ENCODE peak calls at places on chromosome 10, in four cellular contexts. O is esophagus muscularis mucosa, Q is left ventricle myocardium inferior, R is ascending aorta. P is an unnamed sample.
A peak's percentile ranks its signal among the peaks of the same experiment; 100 is the strongest.

GRCh38 chr10:29946953-29947700 is 112.3 kb downstream of the JCAD start:
- DNase-seq in O (no peak), Q (peak; percentile 22), R (peak; percentile 55), P (peak; percentile 20)

GRCh38 chr10:61692447-61692846 is 29.7 kb downstream of the CABCOCO1 start:
- DNase-seq in O (no peak), Q (no peak), R (no peak), P (no peak)

GRCh38 chr10:6667679-6668270 is 87.7 kb upstream of the PRKCQ start:
- DNase-seq in O (no peak), Q (no peak), R (no peak), P (no peak)

GRCh38 chr10:14843327-14843988 is 5.4 kb downstream of the HSPA14 start:
- DNase-seq in O (peak; percentile 60), Q (no peak), R (no peak), P (no peak)

GRCh38 chr10:25059990-25060389 is 43.6 kb downstream of the THNSL1 start:
- DNase-seq in O (no peak), Q (peak; percentile 18), R (peak; percentile 47), P (peak; percentile 38)

GRCh38 chr10:49617281-49618020 is 3.6 kb downstream of the CHAT start:
- DNase-seq in O (no peak), Q (no peak), R (no peak), P (no peak)

GRCh38 chr10:125134916-125135770 is 25.2 kb downstream of the CTBP2 start:
- DNase-seq in O (no peak), Q (no peak), R (no peak), P (no peak)

GRCh38 chr10:30373596-30374327 is 24.7 kb upstream of the MTPAP start:
- DNase-seq in O (peak; percentile 64), Q (no peak), R (no peak), P (no peak)

GRCh38 chr10:77836299-77836820 is 90.2 kb downstream of the DLG5 start:
- DNase-seq in O (no peak), Q (peak; percentile 67), R (peak; percentile 35), P (peak; percentile 23)

GRCh38 chr10:71262817-71263216 is 50.4 kb downstream of the UNC5B start:
- DNase-seq in O (no peak), Q (no peak), R (no peak), P (no peak)

GRCh38 chr10:71265201-71265575 is 52.8 kb downstream of the UNC5B start:
- DNase-seq in O (no peak), Q (no peak), R (no peak), P (no peak)

GRCh38 chr10:71263376-71263775 is 51.0 kb downstream of the UNC5B start:
- DNase-seq in O (no peak), Q (peak; percentile 55), R (no peak), P (no peak)

GRCh38 chr10:71265618-71266146 is 53.3 kb downstream of the UNC5B start:
- DNase-seq in O (no peak), Q (no peak), R (no peak), P (no peak)

DNA sequence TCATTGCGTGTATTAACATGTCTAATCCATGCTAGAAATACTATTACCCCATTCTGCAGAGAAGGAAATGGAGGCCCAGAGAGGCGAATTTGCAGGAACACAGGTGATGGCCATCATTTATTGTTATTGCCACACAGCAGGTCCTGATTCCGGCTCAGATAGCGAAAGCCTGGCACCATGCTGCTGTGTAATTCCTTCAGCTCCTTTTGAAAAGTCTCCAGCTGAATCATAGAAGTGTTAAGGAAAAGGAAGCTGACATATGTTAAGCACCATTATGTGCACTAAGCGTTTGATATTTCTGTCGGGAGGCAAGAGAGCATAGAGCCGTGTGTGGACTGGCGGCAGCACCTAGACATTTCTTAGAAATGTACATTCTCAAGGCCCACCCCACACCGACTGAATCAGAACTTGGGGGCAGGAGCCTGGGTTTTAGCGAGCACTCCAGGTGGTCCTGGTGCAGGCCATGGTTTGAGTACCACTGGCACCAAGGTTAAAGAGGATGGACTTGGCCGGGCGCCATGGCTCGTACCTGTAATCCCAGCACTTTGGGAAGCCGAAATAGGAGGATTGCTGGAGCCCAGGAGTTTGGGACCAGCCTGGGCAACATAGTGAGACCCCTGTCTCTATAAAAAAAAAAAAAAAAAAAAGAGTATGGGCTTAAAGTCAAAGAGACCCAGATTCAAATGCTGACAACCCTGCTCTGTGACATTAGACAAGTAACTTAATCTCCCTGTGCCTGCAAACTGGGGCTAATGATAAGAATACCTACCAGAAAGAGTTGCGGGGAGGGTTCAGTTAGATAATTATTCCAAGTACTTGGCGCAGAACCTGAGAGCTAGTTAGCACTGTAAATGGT is 52.2 kb downstream of the UNC5B start:
- DNase-seq in O (no peak), Q (no peak), R (no peak), P (no peak)
- H3K4me1 ChIP-seq in O (peaks cover 78% of the 10 kb centered on the region), Q (peaks cover 100% of the 10 kb centered on the region), R (peaks cover 10% of the 10 kb centered on the region), P (peaks cover 17% of the 10 kb centered on the region)

DNA sequence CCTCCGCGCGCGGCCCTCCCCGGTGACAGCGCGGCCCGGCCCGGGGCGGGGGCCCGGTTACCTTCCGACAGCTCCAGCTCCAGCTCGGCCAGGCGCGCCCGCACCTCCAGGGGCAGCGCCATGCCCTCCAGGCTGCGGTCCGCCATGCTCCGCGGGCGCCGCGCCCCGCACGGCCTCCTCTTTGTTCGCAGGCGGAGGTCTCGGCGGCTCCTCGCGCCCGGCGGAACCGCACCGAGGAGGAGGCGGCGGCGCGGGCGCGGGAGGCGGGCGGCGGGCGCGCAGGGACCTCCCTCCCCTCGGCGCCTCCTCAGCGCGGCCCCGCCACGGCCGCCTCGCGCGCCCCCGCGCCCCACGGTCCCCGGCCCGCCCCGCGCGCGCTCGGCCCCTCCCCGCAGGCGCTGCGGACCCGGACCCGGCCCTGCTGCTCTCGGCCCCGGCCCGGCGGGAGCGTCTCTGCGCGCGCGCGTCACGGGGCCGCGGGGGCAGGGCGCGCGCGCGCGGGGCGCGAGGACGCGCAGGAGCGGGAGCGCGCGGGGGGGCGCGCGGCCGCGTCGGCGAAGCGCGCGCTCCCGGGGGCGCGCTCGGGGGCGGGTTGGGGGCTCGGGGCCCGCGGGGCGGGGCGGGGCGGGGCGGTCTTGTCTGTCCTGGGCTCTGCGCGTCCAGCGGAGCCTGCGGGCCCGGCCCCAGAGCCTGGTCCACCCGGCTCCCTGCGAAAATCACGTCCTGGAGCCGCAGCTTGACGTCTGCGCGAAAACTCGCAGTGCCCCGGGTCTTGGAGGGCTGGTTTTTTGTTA is at the start of gene DIP2C:
- DNase-seq in O (peak; percentile 92), Q (peak; percentile 82), R (no peak), P (peak; percentile 54)
- H3K4me3 ChIP-seq in O (peak within 1 kb of the TSS; percentile 88), Q (peak within 1 kb of the TSS; percentile 89), R (peak within 1 kb of the TSS; percentile 89), P (peak within 1 kb of the TSS; percentile 88)

GRCh38 chr10:88944813-88945212 is 7.8 kb downstream of the ACTA2 start:
- DNase-seq in O (no peak), Q (no peak), R (no peak), P (no peak)

GRCh38 chr10:88941026-88941425 is 11.5 kb downstream of the ACTA2 start:
- DNase-seq in O (no peak), Q (no peak), R (no peak), P (no peak)

GRCh38 chr10:88946965-88947590 is 5.5 kb downstream of the ACTA2 start:
- DNase-seq in O (no peak), Q (no peak), R (no peak), P (no peak)

GRCh38 chr10:88946200-88946599 is 6.4 kb downstream of the ACTA2 start:
- DNase-seq in O (no peak), Q (no peak), R (no peak), P (no peak)

GRCh38 chr10:88943778-88944177 is 8.8 kb downstream of the ACTA2 start:
- DNase-seq in O (no peak), Q (no peak), R (no peak), P (no peak)
- H3K4me1 ChIP-seq in O (no peaks in the 10 kb centered on the region), Q (no peaks in the 10 kb centered on the region), R (peaks cover 24% of the 10 kb centered on the region), P (peaks cover 4% of the 10 kb centered on the region)

GRCh38 chr10:119079572-119080520 is 771 bp downstream of the EIF3A start:
- DNase-seq in O (peak; percentile 93), Q (peak; percentile 73), R (no peak), P (peak; percentile 54)

GRCh38 chr10:119080521-119081259 is at the start of gene EIF3A:
- DNase-seq in O (peak; percentile 95), Q (peak; percentile 92), R (peak; percentile 61), P (peak; percentile 88)

GRCh38 chr10:119073584-119073983 is 7.0 kb downstream of the EIF3A start:
- DNase-seq in O (no peak), Q (no peak), R (no peak), P (no peak)

DNA sequence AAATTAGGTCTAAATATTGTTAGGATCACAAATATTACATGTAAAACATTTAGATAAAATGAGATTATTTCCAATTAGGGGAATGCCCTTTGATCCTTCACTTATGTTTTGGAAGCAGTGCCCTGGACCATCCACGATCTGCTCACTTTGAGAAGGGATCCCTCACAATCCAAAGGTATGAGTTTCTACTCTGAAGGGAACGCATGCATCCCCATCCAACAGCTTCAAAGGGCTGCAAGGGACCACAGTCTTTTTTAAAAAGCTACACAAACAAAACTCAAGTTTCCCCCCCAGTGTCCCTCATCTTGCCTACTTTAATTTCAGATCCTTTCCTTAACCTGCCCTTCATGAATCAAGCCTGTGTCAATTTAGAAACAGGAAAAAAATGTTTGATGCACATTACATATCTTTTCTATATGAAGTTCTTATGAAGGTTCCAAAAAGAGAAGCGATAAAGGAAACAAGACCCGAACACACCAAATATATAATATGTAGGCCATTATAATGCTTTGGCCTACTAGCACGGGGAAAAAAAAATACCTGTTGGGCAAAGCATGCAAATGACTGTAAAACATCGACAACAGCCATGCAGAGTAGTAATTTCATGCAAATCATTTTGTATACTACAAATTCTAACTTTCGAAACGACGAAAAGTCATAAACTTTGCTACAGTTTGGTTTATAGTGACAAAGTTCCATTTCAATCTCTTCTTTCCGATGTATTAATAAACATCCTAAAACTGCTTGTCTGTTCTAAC is 2.0 kb downstream of the EIF3A start:
- DNase-seq in O (no peak), Q (no peak), R (no peak), P (no peak)
- H3K4me3 ChIP-seq in O (peak overlapping the region; percentile 90), Q (peak overlapping the region; percentile 90), R (peak overlapping the region; percentile 92), P (no peak overlapping the region)

GRCh38 chr10:99930731-99931550 is 78.8 kb downstream of the DNMBP start:
- DNase-seq in O (no peak), Q (no peak), R (no peak), P (no peak)
- H3K4me1 ChIP-seq in O (peaks cover 27% of the 10 kb centered on the region), Q (peaks cover 45% of the 10 kb centered on the region), R (no peaks in the 10 kb centered on the region), P (peaks cover 8% of the 10 kb centered on the region)

DNA sequence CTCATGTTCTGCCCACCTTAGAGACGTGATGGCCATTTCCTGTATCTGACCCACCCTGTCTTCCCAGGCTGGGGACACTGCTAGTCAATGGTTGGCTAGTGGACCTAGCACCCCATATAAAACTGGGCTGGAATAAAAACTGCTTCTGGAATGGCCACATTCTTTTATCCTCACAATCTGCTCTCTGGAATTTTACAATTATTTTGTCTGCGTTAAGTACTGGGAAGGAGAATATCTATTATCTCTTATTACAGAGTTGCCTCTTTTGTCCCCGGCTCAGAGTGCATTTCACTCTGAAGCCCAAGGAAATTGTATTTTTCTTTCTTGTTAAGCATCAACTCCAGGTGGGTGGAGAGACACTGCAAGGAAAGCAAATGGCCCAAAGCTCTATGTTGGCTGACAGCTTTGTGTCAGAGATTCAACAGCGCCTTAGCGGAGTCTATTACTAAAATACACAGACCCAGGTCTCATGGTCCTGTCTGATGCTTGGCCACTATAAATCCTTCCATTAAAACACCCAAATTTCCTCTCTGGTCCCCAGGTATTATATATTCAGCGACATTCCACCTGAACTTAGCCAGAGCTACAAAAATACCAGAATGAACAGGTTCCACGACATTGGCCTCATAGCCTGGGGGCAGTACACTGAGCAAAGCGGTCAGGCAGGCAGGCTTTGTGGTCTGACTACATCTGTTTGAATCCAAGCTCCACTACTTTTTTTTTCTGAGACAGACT is 121.7 kb downstream of the PRPF18 start:
- DNase-seq in O (no peak), Q (no peak), R (no peak), P (no peak)
- H3K4me3 ChIP-seq in O (peak overlapping the region; percentile 55), Q (peak overlapping the region; percentile 74), R (peak overlapping the region; percentile 58), P (peak overlapping the region; percentile 32)